ENCODE peak calls at places on chromosomes 7 and 10, in six cellular contexts. X, S, U, M, J and A are unnamed samples.

GRCh38 chr7:116438274-116438673 is 61.3 kb upstream of the CAV2 start:
- DNase-seq in X (no peak), S (no peak), U (no peak), M (no peak), J (no peak), A (no peak)

GRCh38 chr10:31099664-31100063 is 68.0 kb upstream of the ZNF438 start:
- DNase-seq in X (no peak), S (no peak), U (no peak), M (no peak), J (no peak), A (no peak)

GRCh38 chr7:2738110-2738509 is 50.1 kb downstream of the AMZ1 start:
- DNase-seq in X (no peak), S (no peak), U (no peak), M (no peak), J (no peak), A (no peak)

GRCh38 chr7:77544523-77544922 is 7.4 kb downstream of the PTPN12 start:
- DNase-seq in X (no peak), S (no peak), U (no peak), M (no peak), J (no peak), A (no peak)

GRCh38 chr7:157690833-157691382 is 354.1 kb downstream of the DNAJB6 start:
- DNase-seq in X (no peak), S (no peak), U (peak), M (no peak), J (peak), A (peak)

GRCh38 chr7:117216436-117217069 is 106.3 kb downstream of the WNT2 start:
- DNase-seq in X (peak), S (no peak), U (no peak), M (no peak), J (no peak), A (no peak)

GRCh38 chr10:114271014-114271778 is 32.1 kb downstream of the VWA2 start:
- DNase-seq in X (no peak), S (no peak), U (no peak), M (no peak), J (no peak), A (no peak)

GRCh38 chr7:140672382-140673062 is at the start of gene ADCK2:
- DNase-seq in X (peak), S (peak), U (no peak), M (no peak), J (peak), A (peak)